ENCODE peak calls at places on chromosomes 2 and 18, in four cellular contexts. P, U, O and C are unnamed samples.

GRCh38 chr2:61707984-61708852 is 145.6 kb downstream of the FAM161A start:
- DNase-seq in P (peak), U (peak), O (no peak), C (no peak)

GRCh38 chr18:53715243-53715853 is 509.1 kb downstream of the MBD2 start:
- DNase-seq in P (no peak), U (no peak), O (no peak), C (no peak)

GRCh38 chr18:48801728-48802542 is 148.8 kb downstream of the SMAD7 start:
- DNase-seq in P (no peak), U (no peak), O (peak), C (no peak)

GRCh38 chr18:54090856-54091255 is 133.6 kb downstream of the MBD2 start:
- DNase-seq in P (no peak), U (peak), O (no peak), C (no peak)

GRCh38 chr2:206635016-206635415 is 7.3 kb upstream of the FAM237A start:
- DNase-seq in P (no peak), U (peak), O (no peak), C (no peak)

GRCh38 chr2:232260075-232260474 is 118.5 kb upstream of the ALPP start:
- DNase-seq in P (peak), U (peak), O (no peak), C (peak)

GRCh38 chr2:221103930-221104329 is 468.2 kb downstream of the EPHA4 start:
- DNase-seq in P (no peak), U (peak), O (no peak), C (no peak)

GRCh38 chr2:239177908-239178307 is 222.9 kb downstream of the HDAC4 start:
- DNase-seq in P (no peak), U (no peak), O (no peak), C (no peak)

GRCh38 chr18:23964282-23965238 is 50.0 kb upstream of the TTC39C start:
- DNase-seq in P (no peak), U (no peak), O (no peak), C (no peak)

GRCh38 chr2:237541242-237541641 is 25.1 kb upstream of the PRLH start:
- DNase-seq in P (no peak), U (no peak), O (no peak), C (no peak)

GRCh38 chr2:149577269-149577668 is 10.3 kb downstream of the MMADHC start:
- DNase-seq in P (no peak), U (no peak), O (no peak), C (no peak)

GRCh38 chr2:216416571-216417307 is 4.5 kb downstream of the SMARCAL1 start:
- DNase-seq in P (no peak), U (no peak), O (no peak), C (no peak)

GRCh38 chr2:19899853-19900525 is 1.8 kb downstream of the TTC32 start:
- DNase-seq in P (no peak), U (no peak), O (no peak), C (no peak)

GRCh38 chr2:234710066-234710465 is 213.2 kb upstream of the ARL4C start:
- DNase-seq in P (no peak), U (no peak), O (no peak), C (no peak)

GRCh38 chr2:17059452-17059851 is 393.8 kb upstream of the CYRIA start:
- DNase-seq in P (no peak), U (peak), O (no peak), C (no peak)

GRCh38 chr2:237072067-237072931 is 13.4 kb upstream of the COPS8 start:
- DNase-seq in P (peak), U (peak), O (peak), C (peak)

GRCh38 chr2:100793220-100793619 is 26.7 kb upstream of the NPAS2 start:
- DNase-seq in P (no peak), U (no peak), O (no peak), C (no peak)

GRCh38 chr2:45329045-45329677 is 281.9 kb downstream of the SRBD1 start:
- DNase-seq in P (peak), U (peak), O (no peak), C (no peak)

GRCh38 chr18:50011813-50012445 is 183.0 kb downstream of the MYO5B start:
- DNase-seq in P (peak), U (peak), O (no peak), C (no peak)

GRCh38 chr2:34234823-34235222 is 635.7 kb upstream of the FAM98A start:
- DNase-seq in P (no peak), U (no peak), O (no peak), C (no peak)

GRCh38 chr2:216858312-216858711 is 1.6 kb downstream of the TNP1 start:
- DNase-seq in P (no peak), U (peak), O (no peak), C (no peak)

GRCh38 chr2:150409196-150409595 is 78.3 kb downstream of the RND3 start:
- DNase-seq in P (peak), U (no peak), O (no peak), C (no peak)

GRCh38 chr2:120220756-120221155 is 2.4 kb downstream of the TMEM185B start:
- DNase-seq in P (no peak), U (no peak), O (no peak), C (no peak)

GRCh38 chr2:222000326-222000725 is 298.5 kb downstream of the PAX3 start:
- DNase-seq in P (peak), U (peak), O (no peak), C (no peak)

GRCh38 chr2:43121915-43122314 is 104.5 kb downstream of the ZFP36L2 start:
- DNase-seq in P (no peak), U (no peak), O (no peak), C (no peak)

GRCh38 chr2:189171956-189172609 is 7.5 kb downstream of the COL5A2 start:
- DNase-seq in P (peak), U (no peak), O (no peak), C (no peak)
- TF ChIP-seq CTCF in P (no peak), U (no peak), O (no peak), C (peak)

GRCh38 chr2:132783883-132784282 is 113.9 kb upstream of the LYPD1 start:
- DNase-seq in P (no peak), U (no peak), O (no peak), C (no peak)

GRCh38 chr2:132779206-132779605 is 109.2 kb upstream of the LYPD1 start:
- DNase-seq in P (no peak), U (no peak), O (no peak), C (no peak)

GRCh38 chr2:132782166-132782783 is 112.3 kb upstream of the LYPD1 start:
- DNase-seq in P (no peak), U (no peak), O (no peak), C (no peak)
- TF ChIP-seq CTCF in P (no peak), U (no peak), O (no peak), C (no peak)

GRCh38 chr2:224038830-224039079 is 331 bp downstream of the SERPINE2 start:
- DNase-seq in P (no peak), U (no peak), O (no peak), C (no peak)
- TF ChIP-seq CTCF in P (no peak), U (no peak), O (no peak), C (no peak)

DNA sequence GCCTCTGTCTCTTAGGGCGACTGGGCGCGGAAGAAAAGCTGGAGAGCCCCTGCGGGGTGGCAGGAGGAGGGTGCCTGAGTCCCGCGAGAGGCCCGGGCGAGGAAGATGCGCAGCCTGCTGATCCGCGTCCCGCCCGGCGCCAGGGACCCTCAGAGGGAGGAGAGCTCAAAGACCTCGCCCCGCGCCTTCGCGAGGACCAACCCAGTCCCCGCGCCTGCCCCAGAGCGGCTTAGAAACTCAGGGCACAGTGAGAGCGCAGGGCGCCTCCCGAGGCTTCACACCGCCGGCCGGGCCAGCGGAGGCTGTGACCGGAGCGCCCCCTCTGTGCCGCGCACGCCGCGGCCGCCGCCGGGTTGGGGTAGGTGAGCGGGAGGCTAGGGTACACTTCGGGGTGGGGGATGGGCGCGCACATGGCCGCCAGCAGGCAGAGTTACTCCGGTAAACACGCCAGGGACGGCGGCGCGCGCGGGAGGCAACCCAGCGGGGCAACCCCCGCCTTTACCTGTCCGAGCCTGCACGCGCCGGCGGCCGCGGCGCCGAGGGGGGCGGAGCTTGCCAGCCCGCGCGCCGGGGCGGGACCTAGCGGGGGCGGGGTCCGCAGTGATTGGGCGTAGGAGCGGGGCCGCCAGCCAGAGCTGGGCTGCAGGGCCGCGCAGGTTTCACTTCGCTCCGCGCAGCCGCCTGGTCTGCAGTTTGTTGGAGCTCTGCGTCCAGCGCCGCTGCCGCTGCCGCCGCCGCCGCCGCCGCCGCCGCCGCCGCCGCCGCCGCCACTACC is at the start of gene BCL2L11:
- DNase-seq in P (peak), U (peak), O (peak), C (peak)
- TF ChIP-seq CTCF in P (no peak), U (no peak), O (no peak), C (no peak)

GRCh38 chr2:108010912-108011591 is 24.7 kb downstream of the SLC5A7 start:
- DNase-seq in P (no peak), U (no peak), O (no peak), C (no peak)
- TF ChIP-seq CTCF in P (no peak), U (no peak), O (no peak), C (no peak)

GRCh38 chr2:88950010-88950409 is 258.5 kb downstream of the RPIA start:
- DNase-seq in P (no peak), U (no peak), O (no peak), C (peak)
- TF ChIP-seq CTCF in P (no peak), U (peak), O (no peak), C (peak)

GRCh38 chr2:179619947-179620467 is 241.4 kb downstream of the ZNF385B start:
- DNase-seq in P (no peak), U (no peak), O (no peak), C (no peak)

GRCh38 chr2:179622122-179622521 is 239.3 kb downstream of the ZNF385B start:
- DNase-seq in P (no peak), U (peak), O (no peak), C (no peak)

GRCh38 chr2:179622635-179623034 is 238.8 kb downstream of the ZNF385B start:
- DNase-seq in P (no peak), U (no peak), O (no peak), C (no peak)
- TF ChIP-seq CTCF in P (no peak), U (no peak), O (no peak), C (no peak)

DNA sequence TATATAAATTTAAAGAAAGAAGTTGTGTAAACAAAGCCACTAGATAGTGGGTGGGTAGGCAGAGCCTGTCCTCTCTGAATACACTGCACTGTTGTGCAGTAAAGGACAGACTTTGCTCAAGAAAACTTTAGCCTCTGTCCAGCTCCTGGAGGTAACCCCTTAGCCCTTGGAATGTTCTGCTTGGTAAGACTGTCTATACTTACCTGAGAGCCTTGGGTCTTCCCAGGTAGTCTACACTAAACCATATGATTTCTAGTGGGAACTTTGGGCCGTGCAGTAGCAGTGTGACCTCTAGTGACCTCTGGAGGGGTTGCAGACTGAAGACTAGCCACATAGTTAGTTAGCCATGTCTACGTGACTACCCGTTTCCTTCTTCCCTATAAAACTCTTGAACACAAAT is 678.3 kb upstream of the NRXN1 start:
- DNase-seq in P (no peak), U (no peak), O (peak), C (peak)
- TF ChIP-seq CTCF in P (no peak), U (no peak), O (peak), C (peak)

GRCh38 chr2:99200232-99200631 is 19.2 kb downstream of the MRPL30 start:
- DNase-seq in P (no peak), U (no peak), O (no peak), C (no peak)

GRCh38 chr2:99198103-99198841 is 17.3 kb downstream of the MRPL30 start:
- DNase-seq in P (no peak), U (no peak), O (no peak), C (no peak)

GRCh38 chr2:99205491-99205890 is 24.5 kb downstream of the MRPL30 start:
- DNase-seq in P (no peak), U (no peak), O (peak), C (no peak)

DNA sequence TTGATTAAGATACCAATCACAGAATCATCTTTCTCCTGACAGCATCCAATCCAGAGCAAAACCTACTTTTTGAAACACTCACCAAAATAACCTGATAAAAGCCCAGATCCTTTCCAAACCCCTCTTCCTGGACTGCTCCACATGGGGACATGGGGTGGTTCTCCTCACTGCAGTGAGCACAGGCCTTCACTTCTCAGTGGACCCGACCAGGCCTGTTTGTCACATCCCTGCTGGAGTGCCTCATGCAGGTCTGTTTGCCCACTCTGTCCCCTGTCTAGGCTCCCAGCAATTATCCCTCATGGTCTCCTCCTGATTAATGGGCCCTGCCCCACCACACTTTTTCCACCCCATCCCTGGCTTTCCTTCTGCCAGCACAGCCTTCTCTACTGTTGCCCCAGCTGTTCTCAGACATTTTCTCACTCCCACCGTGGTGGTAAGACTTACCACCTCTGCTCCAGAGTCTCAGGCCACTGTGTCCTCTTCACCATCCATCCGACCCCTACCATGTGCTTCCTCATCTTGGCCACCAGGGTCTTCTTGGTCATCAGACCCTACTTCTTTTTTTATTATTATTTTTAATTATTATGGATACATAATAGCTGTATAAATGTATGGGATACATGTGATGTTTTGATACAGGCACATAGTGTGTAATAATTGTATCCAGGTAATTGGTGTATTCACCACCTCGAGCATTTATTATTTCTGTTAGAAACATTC is 21.1 kb downstream of the MRPL30 start:
- DNase-seq in P (no peak), U (no peak), O (no peak), C (no peak)
- TF ChIP-seq CTCF in P (peak), U (no peak), O (peak), C (peak)